ENCODE peak calls at places on chromosome X, in nine cellular contexts. V is IMR-90, Z is A549, D is endothelial cell of umbilical vein, K is breast epithelium, Q is heart left ventricle, Y is Peyer's patch, I is esophagus muscularis mucosa, P is ovary. C is an unnamed sample.

GRCh38 chrX:334331-334891 is 15.8 kb upstream of the GTPBP6 start:
- DNase-seq in V (no peak), I (no peak), Z (no peak), D (no peak), Y (no peak), K (no peak), P (no peak), Q (peak), C (no peak)

GRCh38 chrX:1609759-1610158 is 5.1 kb upstream of the ASMT start:
- DNase-seq in V (no peak), D (no peak), I (no peak), Z (no peak), K (no peak), Q (no peak), Y (no peak), P (no peak), C (no peak)

GRCh38 chrX:13022926-13023325 is 21.5 kb downstream of the FAM9C start:
- DNase-seq in D (no peak), Q (no peak), Y (no peak), Z (no peak), I (no peak), P (no peak), V (no peak), K (no peak), C (no peak)

GRCh38 chrX:141960573-141960972 is 56.9 kb downstream of the MAGEC1 start:
- DNase-seq in Y (no peak), K (no peak), D (peak), V (no peak), Z (no peak), Q (no peak), P (no peak), I (no peak), C (no peak)

GRCh38 chrX:15194136-15194535 is 75.7 kb downstream of the ASB9 start:
- DNase-seq in I (no peak), Q (no peak), Z (no peak), V (no peak), K (no peak), P (no peak), Y (no peak), D (no peak), C (no peak)

GRCh38 chrX:135981662-135982061 is 3.6 kb upstream of the SLC9A6 start:
- DNase-seq in Q (no peak), D (no peak), P (no peak), Y (no peak), K (no peak), Z (no peak), V (no peak), I (no peak), C (no peak)

GRCh38 chrX:151776113-151776790 is 41.7 kb downstream of the CNGA2 start:
- DNase-seq in V (no peak), Q (no peak), Y (no peak), P (no peak), K (no peak), D (no peak), I (no peak), Z (no peak), C (no peak)

GRCh38 chrX:9466115-9466495 is 1.2 kb downstream of the TBL1X start:
- DNase-seq in K (peak), P (peak), I (no peak), V (peak), D (peak), Z (peak), Q (peak), Y (peak), C (peak)

GRCh38 chrX:123860506-123860840 is 620 bp downstream of the XIAP start:
- DNase-seq in D (peak), Y (no peak), P (no peak), Q (no peak), V (no peak), I (no peak), Z (peak), K (no peak), C (no peak)

GRCh38 chrX:68433155-68433980 is at the start of gene OPHN1:
- DNase-seq in K (peak), Q (peak), V (peak), P (peak), Y (peak), D (peak), Z (peak), I (peak), C (peak)

GRCh38 chrX:40468033-40468979 is 112.5 kb upstream of the ATP6AP2 start:
- DNase-seq in Y (peak), Z (peak), Q (peak), K (peak), D (peak), P (no peak), V (peak), I (no peak), C (peak)

GRCh38 chrX:56763556-56764152 is 34.6 kb downstream of the NBDY start:
- DNase-seq in I (no peak), D (no peak), P (peak), Z (no peak), Q (peak), Y (no peak), V (peak), K (peak), C (peak)

GRCh38 chrX:100264200-100264599 is 145.9 kb downstream of the PCDH19 start:
- DNase-seq in Y (no peak), Q (no peak), Z (no peak), K (no peak), P (no peak), D (peak), V (no peak), I (no peak), C (no peak)

GRCh38 chrX:18173494-18174180 is 47.0 kb downstream of the BEND2 start:
- DNase-seq in P (no peak), V (no peak), Y (no peak), D (no peak), K (no peak), I (no peak), Z (no peak), Q (peak), C (no peak)

GRCh38 chrX:12138366-12139313 is at the start of gene FRMPD4:
- DNase-seq in V (peak), Z (no peak), K (no peak), D (no peak), I (no peak), Q (no peak), Y (no peak), P (no peak), C (no peak)

GRCh38 chrX:8273451-8273894 is 102.4 kb upstream of the VCX2 start:
- DNase-seq in I (no peak), Q (no peak), D (peak), V (no peak), P (no peak), Z (no peak), K (no peak), Y (no peak), C (no peak)

GRCh38 chrX:107429090-107429489 is 20.4 kb upstream of the FRMPD3 start:
- DNase-seq in Q (no peak), D (no peak), V (peak), P (no peak), Y (no peak), K (no peak), Z (no peak), I (no peak), C (peak)

GRCh38 chrX:118976599-118977340 is 2.4 kb downstream of the LONRF3 start:
- DNase-seq in V (no peak), P (peak), Z (peak), K (no peak), Y (peak), Q (peak), I (no peak), D (no peak), C (peak)

GRCh38 chrX:39613508-39613921 is 484.2 kb downstream of the BCOR start:
- DNase-seq in K (peak), Y (peak), Z (peak), P (peak), Q (peak), D (peak), I (no peak), V (no peak), C (peak)

DNA sequence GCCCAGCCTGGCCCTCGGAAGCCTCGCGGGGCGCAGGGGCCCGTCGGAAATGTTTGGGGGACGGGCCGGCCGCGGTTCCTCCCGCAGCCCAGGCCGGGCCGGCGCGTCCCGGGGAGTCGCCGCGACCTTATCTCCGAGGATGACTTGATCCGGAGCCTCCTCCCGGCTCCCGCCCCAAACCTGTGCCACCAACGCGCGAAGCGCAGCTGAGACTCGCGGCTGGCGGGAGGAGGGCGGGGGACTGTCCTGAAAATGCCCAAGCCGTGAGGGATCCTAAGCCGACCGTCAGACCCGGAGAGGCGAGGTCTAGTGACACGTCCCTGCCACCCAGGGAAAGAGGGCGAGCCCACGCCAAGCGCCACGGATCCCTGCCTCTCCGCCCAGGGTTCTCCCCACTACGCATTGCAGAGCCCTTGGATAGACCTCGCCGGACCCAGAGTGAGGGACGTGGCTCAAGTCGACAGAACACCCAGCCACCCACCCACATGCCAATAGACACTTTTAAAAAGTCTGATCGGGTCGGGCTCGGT is 26.9 kb downstream of the UTP14A start:
- DNase-seq in D (no peak), Y (peak), Z (peak), P (peak), V (no peak), Q (peak), I (no peak), K (no peak), C (no peak)
- TF ChIP-seq POLR2A in D (no peak), Y (no peak), Z (no peak), P (no peak), V (no peak), Q (no peak), I (no peak), K (no peak), C (no peak)

GRCh38 chrX:134792077-134792476 is 133.8 kb upstream of the PLAC1 start:
- DNase-seq in D (no peak), Z (no peak), Q (no peak), K (no peak), P (no peak), Y (no peak), V (peak), I (no peak), C (no peak)
- H3K27ac ChIP-seq in D (no peak), Z (no peak), Q (no peak), K (no peak), P (no peak), Y (no peak), V (no peak), I (no peak), C (no peak)

DNA sequence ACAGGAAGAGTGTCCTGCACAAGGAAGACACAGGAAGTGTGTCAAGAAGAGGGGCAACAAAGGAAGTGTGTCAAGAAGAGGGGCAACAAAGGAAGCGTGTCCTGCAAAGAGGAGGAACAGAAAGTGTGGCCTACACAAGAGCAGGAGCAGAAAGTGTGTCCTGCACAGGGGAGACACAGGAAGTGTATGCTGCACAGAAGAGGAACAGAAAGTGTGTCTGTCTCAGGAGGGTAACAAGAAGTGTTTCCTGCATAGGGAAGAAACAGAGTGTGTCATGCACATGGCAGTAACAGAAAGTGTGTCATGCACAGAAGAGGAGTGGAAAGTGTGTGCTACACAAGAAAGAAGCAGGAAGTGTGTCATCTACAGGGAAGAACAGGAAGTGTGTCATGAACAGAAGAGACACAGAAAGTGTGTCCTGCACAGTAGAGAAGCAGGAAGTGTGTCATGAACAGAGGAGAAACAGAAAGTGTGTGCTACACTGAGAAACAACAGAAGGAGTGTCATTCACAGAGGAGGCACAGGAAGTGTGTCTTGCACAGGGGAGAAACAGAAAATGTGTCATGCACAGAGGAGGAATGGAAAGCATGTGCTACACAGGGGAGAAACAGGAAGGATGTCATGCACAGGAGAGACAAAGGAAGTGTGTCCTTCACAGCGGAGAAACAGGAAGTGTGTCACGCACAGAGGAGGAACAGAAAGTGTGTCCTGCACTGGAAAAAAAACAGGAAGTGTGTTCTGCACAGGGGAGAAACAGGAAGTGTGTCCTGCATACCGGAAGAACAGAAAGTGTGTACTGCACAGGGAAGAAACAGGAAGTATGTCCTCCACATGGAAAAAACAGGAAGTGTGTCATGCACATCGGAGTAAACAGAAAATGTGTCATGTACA is 526.4 kb upstream of the PRKX start:
- DNase-seq in K (no peak), D (no peak), V (no peak), Z (no peak), Y (no peak), Q (no peak), I (no peak), P (no peak), C (no peak)
- H3K4me3 ChIP-seq in K (no peak), D (no peak), V (no peak), Z (no peak), Y (no peak), Q (no peak), I (no peak), P (no peak), C (no peak)

GRCh38 chrX:101408530-101408836 is 461 bp downstream of the HNRNPH2 start:
- DNase-seq in Y (no peak), Q (no peak), I (no peak), K (no peak), Z (no peak), D (no peak), V (no peak), P (no peak), C (no peak)
- TF ChIP-seq POLR2A in Y (no peak), Q (no peak), I (no peak), K (no peak), Z (no peak), D (no peak), V (no peak), P (no peak), C (no peak)

GRCh38 chrX:71607488-71607887 is 10.8 kb downstream of the CXCR3 start:
- DNase-seq in Y (no peak), K (no peak), D (no peak), Q (no peak), Z (no peak), I (no peak), V (no peak), P (no peak), C (no peak)

GRCh38 chrX:71603618-71604017 is 14.7 kb downstream of the CXCR3 start:
- DNase-seq in D (no peak), Q (no peak), K (no peak), I (no peak), P (no peak), Y (no peak), V (peak), Z (no peak), C (no peak)

GRCh38 chrX:71604796-71605568 is 13.3 kb downstream of the CXCR3 start:
- DNase-seq in D (peak), Z (no peak), Y (no peak), K (no peak), I (no peak), V (no peak), Q (no peak), P (no peak), C (no peak)

GRCh38 chrX:71606536-71607216 is 11.6 kb downstream of the CXCR3 start:
- DNase-seq in I (no peak), P (no peak), K (no peak), Y (no peak), V (no peak), D (peak), Z (no peak), Q (no peak), C (no peak)

GRCh38 chrX:71604141-71604540 is 14.2 kb downstream of the CXCR3 start:
- DNase-seq in V (peak), D (no peak), Y (no peak), I (no peak), K (no peak), P (no peak), Z (no peak), Q (no peak), C (no peak)
- H3K27ac ChIP-seq in V (no peak), D (peak), Y (no peak), I (no peak), K (no peak), P (no peak), Z (no peak), Q (no peak), C (no peak)

GRCh38 chrX:49117597-49117996 is 5.9 kb downstream of the GPKOW start:
- DNase-seq in K (no peak), Z (no peak), Q (no peak), V (no peak), I (no peak), D (no peak), P (no peak), Y (no peak), C (no peak)

GRCh38 chrX:49120104-49120503 is 3.4 kb downstream of the GPKOW start:
- DNase-seq in D (no peak), K (no peak), Z (no peak), Y (no peak), I (no peak), V (no peak), P (no peak), Q (no peak), C (no peak)

DNA sequence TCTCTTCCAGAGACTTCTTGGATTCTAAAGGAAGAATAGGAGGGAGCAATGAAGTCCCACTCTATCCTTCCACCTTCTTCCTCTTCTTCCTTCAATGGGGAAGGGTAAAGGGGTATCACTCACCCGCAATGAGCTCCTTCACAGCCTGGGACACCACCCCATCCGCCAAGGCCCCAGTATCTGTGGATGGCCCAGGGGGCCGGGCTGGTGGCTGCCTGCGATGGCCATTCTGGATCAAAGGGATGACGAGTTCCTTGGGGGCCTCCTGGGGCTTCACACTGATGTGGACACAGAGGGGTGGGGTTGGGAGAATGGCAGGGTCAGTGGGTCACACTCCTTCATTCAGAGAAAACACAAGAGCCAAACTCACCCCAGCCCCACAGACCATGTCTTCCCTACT is 1.0 kb downstream of the GPKOW start:
- DNase-seq in I (no peak), K (no peak), Y (no peak), Z (no peak), D (no peak), V (no peak), Q (no peak), P (no peak), C (no peak)
- H3K4me3 ChIP-seq in I (peak), K (peak), Y (peak), Z (peak), D (peak), V (peak), Q (peak), P (peak), C (no peak)

GRCh38 chrX:154804564-154804956 is 725 bp downstream of the MPP1 start:
- DNase-seq in K (no peak), Y (no peak), V (no peak), D (no peak), Z (no peak), P (no peak), Q (no peak), I (no peak), C (no peak)

GRCh38 chrX:154806837-154807501 is 1.7 kb upstream of the MPP1 start:
- DNase-seq in Z (no peak), I (no peak), K (no peak), Y (no peak), Q (no peak), V (no peak), D (no peak), P (no peak), C (no peak)

GRCh38 chrX:154805696-154806091 is 409 bp upstream of the MPP1 start:
- DNase-seq in K (no peak), Q (no peak), D (no peak), I (no peak), V (peak), P (no peak), Z (no peak), Y (no peak), C (no peak)

GRCh38 chrX:154802838-154803410 is 2.4 kb downstream of the MPP1 start:
- DNase-seq in P (no peak), I (no peak), Y (no peak), K (no peak), V (no peak), Z (no peak), Q (no peak), D (no peak), C (no peak)

DNA sequence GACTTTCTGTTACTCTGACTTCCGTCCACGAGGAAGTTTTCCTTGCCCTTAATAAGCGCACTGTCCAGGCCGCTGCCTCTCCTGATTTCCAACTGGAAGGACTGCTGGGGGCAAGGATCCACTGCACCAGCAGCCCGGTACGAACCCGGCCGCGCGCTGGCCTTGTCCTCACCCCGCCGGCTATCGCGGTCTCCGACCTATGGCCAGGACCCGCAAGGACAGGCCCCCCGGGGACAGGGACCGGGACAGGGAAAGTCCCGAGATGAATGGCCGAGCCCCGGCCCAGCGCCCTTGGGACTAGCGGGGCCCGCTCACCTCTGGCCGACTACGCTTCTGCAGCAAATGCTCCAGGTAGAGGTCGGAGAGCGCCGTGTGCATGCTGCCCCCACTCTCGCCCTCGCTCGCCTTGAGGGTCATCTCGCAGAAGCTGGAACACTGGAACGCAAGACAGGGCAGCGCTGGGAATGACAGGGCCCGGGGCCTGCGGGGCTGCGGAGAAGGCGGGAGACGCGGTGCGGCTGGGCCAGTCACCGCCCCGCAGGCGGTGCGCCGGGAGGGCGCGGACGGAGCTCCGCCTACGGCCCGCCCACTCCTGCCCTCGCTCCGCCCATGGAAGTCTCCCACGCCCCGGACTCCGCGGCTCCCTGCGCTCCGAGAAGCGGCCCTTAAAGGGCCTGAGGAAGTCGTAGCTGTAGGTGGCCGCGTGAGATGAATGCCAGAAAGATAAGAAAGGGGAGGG is at the start of gene MPP1:
- DNase-seq in K (peak), Q (peak), P (peak), I (no peak), Z (peak), Y (peak), D (peak), V (peak), C (peak)
- TF ChIP-seq POLR2A in K (no peak), Q (peak), P (no peak), I (peak), Z (no peak), Y (peak), D (no peak), V (no peak), C (peak)

DNA sequence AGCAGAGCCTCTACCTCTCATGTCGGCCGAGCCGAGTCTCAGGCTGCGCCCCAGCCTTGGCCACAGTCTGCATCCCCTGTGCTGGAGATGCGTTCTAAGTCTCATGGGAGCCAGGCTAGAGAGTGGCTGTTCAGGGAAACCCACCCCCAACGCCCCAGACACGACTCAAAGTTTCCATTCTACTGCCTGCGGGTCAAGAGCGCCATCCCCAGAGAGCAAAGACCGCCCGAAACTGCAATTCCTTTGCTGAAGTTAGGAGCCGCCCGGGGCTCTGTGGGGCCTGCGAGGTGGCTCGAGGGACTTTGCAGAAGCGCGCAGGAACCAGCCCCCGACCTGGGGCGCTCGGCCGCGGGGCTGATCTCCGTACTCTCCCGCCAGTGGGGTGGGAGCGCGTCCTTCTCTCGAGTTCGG is 10.0 kb upstream of the ELF4 start:
- DNase-seq in Q (no peak), Y (no peak), P (no peak), V (no peak), K (no peak), D (peak), Z (no peak), I (no peak), C (no peak)
- H3K27ac ChIP-seq in Q (peak), Y (peak), P (peak), V (no peak), K (peak), D (peak), Z (peak), I (peak), C (no peak)

GRCh38 chrX:129780441-129781105 is 824 bp downstream of the SASH3 start:
- DNase-seq in K (no peak), Q (no peak), V (no peak), D (no peak), Z (no peak), P (no peak), Y (no peak), I (no peak), C (no peak)
- H3K4me3 ChIP-seq in K (peak), Q (peak), V (no peak), D (no peak), Z (no peak), P (no peak), Y (peak), I (peak), C (no peak)